ENCODE peak calls at places on chromosomes 2 and 18, in nine cellular contexts. Y, W, E, G, Q, A, D, L and F are unnamed samples.
A peak's percentile ranks its signal among the peaks of the same experiment; 100 is the strongest.

GRCh38 chr18:46302866-46303485 is 198.8 kb downstream of the HAUS1 start:
- DNase-seq in D (no peak), A (no peak), W (no peak), G (no peak), Y (no peak), Q (peak; percentile 2), L (no peak), E (no peak), F (no peak)

GRCh38 chr2:239459056-239459455 is 58.2 kb upstream of the HDAC4 start:
- DNase-seq in W (no peak), A (no peak), L (no peak), D (no peak), G (no peak), E (no peak), Q (peak; percentile 16), Y (no peak), F (no peak)

GRCh38 chr2:64101141-64101591 is 43.1 kb downstream of the PELI1 start:
- DNase-seq in A (no peak), E (peak; percentile 63), G (no peak), L (peak; percentile 66), Y (no peak), W (no peak), D (no peak), Q (no peak), F (no peak)

GRCh38 chr18:74255022-74255658 is 36.6 kb downstream of the CYB5A start:
- DNase-seq in Y (no peak), A (no peak), G (no peak), L (no peak), D (peak; percentile 43), E (peak; percentile 12), W (no peak), Q (no peak), F (no peak)

GRCh38 chr2:191050640-191050987 is 36.6 kb upstream of the STAT1 start:
- DNase-seq in L (peak; percentile 84), D (no peak), Q (no peak), G (no peak), E (peak; percentile 75), W (no peak), Y (no peak), A (no peak), F (no peak)

GRCh38 chr2:208234786-208235185 is 20.1 kb downstream of the IDH1 start:
- DNase-seq in L (no peak), A (no peak), Q (no peak), E (no peak), W (no peak), Y (no peak), D (no peak), G (no peak), F (no peak)

GRCh38 chr2:111667542-111668273 is 216.3 kb downstream of the ANAPC1 start:
- DNase-seq in Y (no peak), E (peak; percentile 81), A (no peak), W (no peak), D (peak; percentile 25), L (peak; percentile 87), G (peak; percentile 39), Q (peak; percentile 51), F (no peak)

GRCh38 chr18:35178260-35178659 is 62.6 kb upstream of the ZNF397 start:
- DNase-seq in G (no peak), L (peak; percentile 58), Q (no peak), Y (no peak), W (no peak), D (no peak), A (no peak), E (peak; percentile 61), F (no peak)

GRCh38 chr2:69156624-69157023 is 143.6 kb downstream of the ANTXR1 start:
- DNase-seq in E (no peak), Y (no peak), G (no peak), Q (no peak), D (no peak), A (no peak), L (no peak), W (no peak), F (no peak)
- TF ChIP-seq CTCF in E (no peak), Y (no peak), G (no peak), Q (no peak), D (no peak), A (no peak), L (no peak), W (no peak), F (no peak)

DNA sequence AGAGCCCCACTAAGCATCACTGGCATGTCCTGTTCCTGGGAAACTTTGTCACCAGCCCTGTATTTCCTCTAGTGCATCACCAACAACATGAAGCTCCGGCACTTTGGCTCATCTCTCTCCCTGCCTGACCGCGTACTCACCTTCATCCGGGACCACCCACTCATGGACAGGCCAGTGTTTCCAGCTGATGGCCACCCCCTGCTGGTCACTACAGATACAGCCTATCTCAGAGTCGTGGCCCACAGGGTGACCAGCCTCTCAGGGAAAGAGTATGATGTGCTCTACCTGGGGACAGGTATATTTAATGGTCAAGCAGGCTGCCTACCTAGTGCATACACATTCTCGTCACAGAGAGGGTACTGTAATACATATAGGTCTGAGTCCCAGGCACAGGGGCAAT is 21.0 kb downstream of the SEMA4F start:
- DNase-seq in W (no peak), Y (no peak), Q (peak; percentile 67), L (no peak), D (peak; percentile 13), G (no peak), E (no peak), A (no peak), F (no peak)
- TF ChIP-seq CTCF in W (no peak), Y (no peak), Q (peak; percentile 59), L (peak; percentile 31), D (peak; percentile 30), G (peak; percentile 21), E (peak; percentile 6), A (no peak), F (peak; percentile 14)

GRCh38 chr2:146438246-146438645 is 1406.6 kb upstream of the ACVR2A start:
- DNase-seq in D (no peak), A (no peak), Q (no peak), L (no peak), W (no peak), G (no peak), Y (no peak), E (no peak), F (no peak)

GRCh38 chr2:146444987-146445386 is 1399.8 kb upstream of the ACVR2A start:
- DNase-seq in A (no peak), E (no peak), W (no peak), D (no peak), Q (no peak), L (peak; percentile 4), Y (no peak), G (no peak), F (no peak)

GRCh38 chr2:146444085-146444484 is 1400.7 kb upstream of the ACVR2A start:
- DNase-seq in E (no peak), L (no peak), Q (no peak), W (no peak), A (no peak), Y (no peak), D (no peak), G (no peak), F (no peak)
- TF ChIP-seq CTCF in E (no peak), L (no peak), Q (no peak), W (no peak), A (no peak), Y (no peak), D (no peak), G (no peak), F (no peak)

GRCh38 chr2:218465987-218466633 is 47.2 kb downstream of the VIL1 start:
- DNase-seq in Q (no peak), A (no peak), D (no peak), W (no peak), G (peak; percentile 2), E (peak; percentile 36), Y (no peak), L (peak; percentile 51), F (no peak)
- TF ChIP-seq CTCF in Q (peak; percentile 68), A (peak; percentile 34), D (peak; percentile 51), W (peak; percentile 68), G (peak; percentile 48), E (peak; percentile 56), Y (no peak), L (peak; percentile 26), F (peak; percentile 41)

DNA sequence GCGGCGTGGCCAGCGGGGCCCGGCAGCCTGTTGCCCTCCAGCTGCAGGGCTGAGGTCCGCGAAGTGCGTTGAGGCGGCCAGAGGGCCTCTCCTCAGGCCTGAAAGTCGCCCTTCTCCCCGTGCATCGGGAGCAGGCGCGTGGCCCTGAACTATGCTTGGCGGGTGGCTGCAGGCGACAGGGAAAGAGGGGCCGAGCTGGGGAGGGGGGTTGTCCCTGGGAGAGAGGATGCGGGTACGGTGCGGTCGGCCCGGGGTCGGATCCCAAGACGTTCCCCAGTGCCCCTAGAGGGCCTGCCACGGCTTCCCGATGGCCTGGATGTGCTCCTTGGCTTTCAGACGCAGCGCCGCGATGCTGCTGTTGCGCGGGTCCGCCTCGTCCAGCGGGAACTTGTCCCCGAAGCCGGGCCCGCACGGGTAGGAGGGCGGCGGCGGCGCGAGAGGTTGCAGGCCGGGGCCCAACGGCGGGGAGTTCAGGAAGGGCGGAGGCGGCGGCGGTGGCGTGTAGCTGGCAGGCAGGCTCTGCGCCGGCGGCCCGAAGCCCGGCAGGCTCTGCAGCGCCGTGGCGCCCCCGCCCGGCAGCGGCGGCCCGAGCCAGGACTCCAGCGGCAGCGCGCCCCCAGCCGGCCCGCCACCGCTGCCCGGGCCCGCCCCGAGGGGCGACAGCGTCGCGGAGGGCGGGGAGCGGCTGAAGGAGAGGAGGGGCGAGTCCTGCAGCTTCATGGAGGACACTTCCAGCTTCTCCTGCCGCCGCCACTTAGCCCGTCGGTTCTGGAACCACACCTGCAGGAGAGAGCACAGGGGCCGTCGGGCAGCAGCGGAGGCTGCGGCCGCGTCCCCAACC is 4.3 kb downstream of the RAX start:
- DNase-seq in Q (peak; percentile 94), L (no peak), Y (no peak), A (no peak), E (no peak), W (peak; percentile 35), D (peak; percentile 81), G (peak; percentile 85), F (peak; percentile 87)
- TF ChIP-seq CTCF in Q (peak; percentile 56), L (no peak), Y (no peak), A (no peak), E (peak; percentile 35), W (peak; percentile 13), D (peak; percentile 23), G (no peak), F (no peak)

DNA sequence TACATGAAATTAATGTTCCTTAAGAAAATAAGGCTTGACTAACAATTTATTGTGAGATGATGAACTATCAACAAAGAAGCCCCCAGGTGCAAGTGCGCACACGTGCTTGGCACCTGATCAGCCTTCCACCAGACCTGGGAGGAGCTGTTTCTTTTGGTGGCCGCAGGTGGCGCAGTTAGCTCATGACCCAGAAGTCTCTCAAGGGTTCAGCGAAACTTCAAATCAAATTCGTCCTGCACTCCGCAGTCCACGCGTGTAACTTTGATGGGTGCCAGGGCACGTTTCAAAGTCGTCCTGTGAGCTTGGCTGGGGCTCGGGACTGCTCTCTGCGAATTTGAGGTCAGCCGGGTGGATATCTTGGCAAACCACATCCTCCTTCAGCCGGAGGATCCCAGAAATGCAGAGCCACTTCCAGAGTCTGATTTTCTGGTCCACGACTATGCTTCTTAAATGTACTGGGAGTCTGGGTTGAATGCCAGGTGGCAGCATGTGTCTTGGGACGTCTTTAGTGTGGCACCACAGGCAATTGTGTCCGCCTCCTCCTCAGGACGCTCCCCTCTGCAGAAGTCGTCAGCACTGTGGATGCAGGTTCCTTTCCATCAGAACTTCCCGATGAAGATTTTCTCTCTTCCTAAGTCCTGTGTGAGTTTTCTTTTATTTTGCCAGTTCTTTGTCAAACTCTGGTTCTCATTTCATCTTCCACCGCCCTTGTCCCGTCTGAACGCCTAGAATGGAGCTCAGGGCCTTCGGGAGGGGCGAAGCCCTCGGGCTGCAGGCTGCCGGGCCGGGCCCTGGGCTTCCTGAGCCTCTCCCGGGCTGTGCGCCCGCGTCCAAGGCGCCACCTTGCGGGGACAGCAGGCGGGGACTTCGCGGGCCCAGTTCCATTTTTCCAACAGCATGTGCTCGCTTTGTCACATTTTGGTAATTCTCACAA is 61.3 kb upstream of the RAPGEF4 start:
- DNase-seq in G (peak; percentile 52), D (peak; percentile 72), W (peak; percentile 55), Q (peak; percentile 90), Y (no peak), A (no peak), L (peak; percentile 56), E (no peak), F (peak; percentile 59)
- TF ChIP-seq CTCF in G (peak; percentile 84), D (peak; percentile 60), W (peak; percentile 64), Q (peak; percentile 93), Y (no peak), A (no peak), L (peak; percentile 69), E (peak; percentile 46), F (peak; percentile 61)